ENCODE peak calls at places on chromosome 6, in ten cellular contexts. S, Q, N, X, T, Y, A, Z, B and F are unnamed samples. For H4K20me1, the result is how much of the 10 kb centered on the place peaks cover.

GRCh38 chr6:142482249-142482648 is 180.4 kb downstream of the ADGRG6 start:
- DNase-seq in Y (no peak), N (no peak), A (no peak), Z (no peak), Q (peak), B (no peak), T (no peak), X (no peak), S (no peak), F (no peak)

GRCh38 chr6:17042422-17043147 is 59.3 kb upstream of the STMND1 start:
- DNase-seq in A (peak), S (no peak), B (peak), Q (peak), X (no peak), N (peak), Y (no peak), Z (peak), T (peak), F (peak)

GRCh38 chr6:156822747-156823206 is 45.6 kb downstream of the ARID1B start:
- DNase-seq in A (no peak), T (no peak), S (no peak), Y (no peak), N (no peak), Z (no peak), X (no peak), Q (no peak), B (no peak), F (no peak)

GRCh38 chr6:35360349-35361138 is 18.2 kb downstream of the PPARD start:
- DNase-seq in Y (no peak), N (peak), X (no peak), A (no peak), Q (peak), B (peak), Z (no peak), T (peak), S (no peak), F (peak)

GRCh38 chr6:165987483-165988305 is 180.0 kb downstream of the TBXT start:
- DNase-seq in A (peak), Y (no peak), S (peak), B (peak), Z (no peak), Q (peak), X (no peak), N (peak), T (no peak), F (peak)

GRCh38 chr6:65123516-65123915 is 583.5 kb downstream of the EYS start:
- DNase-seq in B (no peak), Y (no peak), A (no peak), T (no peak), X (no peak), S (no peak), Q (peak), N (no peak), Z (no peak), F (no peak)

GRCh38 chr6:156662025-156662445 is 115.1 kb upstream of the ARID1B start:
- DNase-seq in Q (no peak), Y (peak), A (peak), B (peak), X (no peak), T (peak), S (no peak), Z (peak), N (no peak), F (peak)

GRCh38 chr6:53837875-53838806 is 43.3 kb downstream of the LRRC1 start:
- DNase-seq in T (no peak), X (no peak), Y (no peak), N (no peak), B (no peak), Q (peak), S (no peak), Z (peak), A (peak), F (no peak)

GRCh38 chr6:17355404-17355774 is 38.0 kb upstream of the CAP2 start:
- DNase-seq in Q (no peak), N (no peak), Z (no peak), T (no peak), S (no peak), Y (no peak), B (no peak), X (no peak), A (no peak), F (no peak)

GRCh38 chr6:27651371-27651732 is 178.4 kb upstream of the ZNF184 start:
- DNase-seq in Q (no peak), X (no peak), N (peak), A (peak), Y (no peak), B (peak), T (peak), Z (no peak), S (no peak), F (peak)

GRCh38 chr6:121557146-121557545 is 121.7 kb downstream of the GJA1 start:
- DNase-seq in A (no peak), N (no peak), Q (no peak), T (no peak), Z (no peak), S (no peak), B (no peak), X (no peak), Y (no peak), F (no peak)

DNA sequence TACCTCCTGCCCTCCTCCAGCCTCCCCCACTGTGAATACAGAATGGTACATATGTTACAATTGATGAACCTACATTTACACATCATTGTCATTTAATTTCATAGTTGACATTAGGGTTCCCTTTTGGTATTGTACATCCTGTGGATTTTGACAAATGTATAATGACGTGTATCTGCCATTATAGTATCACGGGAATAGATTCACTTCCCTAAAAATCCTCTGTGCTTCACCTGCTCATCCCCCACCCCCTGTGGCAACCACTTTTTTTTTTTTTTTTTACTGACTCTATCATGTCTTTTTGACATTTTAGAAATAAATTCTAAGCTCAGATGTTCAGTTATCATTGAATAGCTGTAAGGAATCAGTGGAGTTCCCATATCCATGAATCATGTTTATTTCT is 30.4 kb downstream of the HECA start:
- DNase-seq in Y (peak), A (no peak), S (no peak), Q (no peak), Z (no peak), B (no peak), T (no peak), X (no peak), N (no peak), F (no peak)
- H4K20me1 ChIP-seq in Y (under half), A (under half), S (under half), Q (under half), Z (under half), B (under half), T (under half), X (under half), N (under half), F (under half)

DNA sequence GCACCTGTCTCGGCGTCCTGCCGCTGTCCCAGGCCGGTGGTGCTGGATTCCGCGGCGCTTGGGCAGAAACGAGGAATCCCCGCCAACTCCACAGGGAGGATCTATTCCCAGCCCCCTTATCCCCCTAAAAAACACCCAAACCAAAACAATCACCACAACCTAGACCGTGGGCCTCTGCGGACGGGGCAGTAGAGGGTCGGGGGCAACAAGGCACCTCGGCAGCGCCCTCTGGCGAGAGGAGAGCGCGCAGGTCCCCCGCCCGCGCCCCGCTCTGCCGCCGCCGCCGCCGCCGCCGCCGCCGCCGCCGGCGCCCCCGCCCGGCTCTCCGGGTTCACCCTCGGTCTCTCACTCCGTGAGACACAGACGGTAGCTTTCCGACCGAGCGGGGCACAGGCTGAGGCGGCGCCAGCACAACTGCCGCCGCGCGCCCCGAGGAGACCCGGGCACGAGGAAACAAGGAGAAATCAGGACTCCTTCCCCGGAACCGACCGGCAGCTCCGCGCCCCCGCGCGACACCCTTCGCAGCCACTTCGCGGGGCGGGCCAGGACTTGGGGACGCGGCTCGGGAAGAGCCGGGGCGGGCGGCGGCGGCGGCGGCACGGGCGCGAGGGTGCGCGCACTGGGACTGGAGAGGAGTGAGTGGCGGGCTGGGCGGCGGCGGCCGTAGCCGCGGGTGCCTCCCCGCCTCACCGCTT is at the start of gene SLC35F1:
- DNase-seq in N (peak), T (no peak), S (peak), Q (peak), Y (no peak), Z (peak), B (peak), X (no peak), A (peak), F (peak)
- TF ChIP-seq CTCF in N (peak), T (peak), S (peak), Q (peak), Y (no peak), Z (peak), B (peak), X (peak), A (peak), F (peak)

GRCh38 chr6:154318711-154319110 is 37.9 kb downstream of the IPCEF1 start:
- DNase-seq in Z (no peak), T (no peak), X (no peak), B (no peak), S (no peak), N (no peak), A (no peak), Y (no peak), Q (peak), F (no peak)
- H4K20me1 ChIP-seq in Z (under half), T (under half), X (under half), B (under half), S (under half), N (under half), A (under half), Y (under half), Q (under half), F (under half)

GRCh38 chr6:33814663-33814985 is 10.8 kb upstream of the MLN start:
- DNase-seq in B (no peak), T (no peak), X (no peak), Z (no peak), Y (no peak), N (no peak), S (no peak), A (no peak), Q (no peak), F (no peak)

GRCh38 chr6:33816911-33817310 is 13.1 kb upstream of the MLN start:
- DNase-seq in Z (no peak), Y (no peak), A (no peak), S (no peak), B (no peak), T (no peak), Q (no peak), N (no peak), X (no peak), F (no peak)

GRCh38 chr6:33813960-33814662 is 10.3 kb upstream of the MLN start:
- DNase-seq in T (no peak), A (no peak), Z (no peak), Y (no peak), X (no peak), S (no peak), Q (no peak), N (no peak), B (no peak), F (no peak)

GRCh38 chr6:33817520-33817919 is 13.7 kb upstream of the MLN start:
- DNase-seq in A (no peak), N (no peak), X (no peak), T (no peak), Q (no peak), S (no peak), Z (no peak), Y (no peak), B (no peak), F (no peak)

GRCh38 chr6:33815854-33816253 is 12.1 kb upstream of the MLN start:
- DNase-seq in B (peak), T (peak), X (no peak), N (peak), A (peak), S (no peak), Y (peak), Z (peak), Q (no peak), F (no peak)
- TF ChIP-seq CTCF in B (no peak), T (no peak), X (no peak), N (no peak), A (no peak), S (no peak), Y (no peak), Z (no peak), Q (no peak), F (no peak)

GRCh38 chr6:45457141-45457540 is 79.4 kb upstream of the SUPT3H start:
- DNase-seq in Q (no peak), S (no peak), X (no peak), Y (no peak), T (no peak), N (no peak), A (no peak), Z (no peak), B (no peak), F (no peak)
- H4K20me1 ChIP-seq in Q (under half), S (under half), X (under half), Y (under half), T (under half), N (under half), A (under half), Z (under half), B (under half), F (under half)